ENCODE peak calls at places on chromosome 4, in nine cellular contexts. G is Caco-2; B is T47D; V is NCI-H2081; O is hippocampal formation; U is HFFc6; K is EH; Y is stimulated activated naive B cell treated with anti-CD40 and anti-IgM and Interleukin-4, amounts not matched to agents 10 μg/mL and 1 μg/mL and 100 μg/mL, for 72 hours; W is dermis microvascular lymphatic vessel endothelial cell. X is an unnamed sample.

GRCh38 chr4:125229596-125230058 is 85.1 kb upstream of the FAT4 start:
- DNase-seq in Y (no peak), K (no peak), V (no peak), O (no peak), U (no peak), W (no peak), G (no peak), B (no peak), X (no peak)

GRCh38 chr4:69718376-69719293 is 41.8 kb downstream of the SULT1B1 start:
- DNase-seq in O (no peak), Y (no peak), B (no peak), K (no peak), G (no peak), V (no peak), U (no peak), W (peak; percentile 56), X (no peak)

GRCh38 chr4:4860381-4860802 is 927 bp downstream of the MSX1 start:
- DNase-seq in G (no peak), U (peak; percentile 24), K (no peak), Y (no peak), O (no peak), B (no peak), V (no peak), W (no peak), X (no peak)

GRCh38 chr4:166903408-166903807 is 330.9 kb downstream of the SPOCK3 start:
- DNase-seq in G (no peak), W (no peak), V (no peak), B (no peak), U (no peak), Y (no peak), K (no peak), O (no peak), X (no peak)

GRCh38 chr4:36568575-36568974 is 287.2 kb downstream of the DTHD1 start:
- DNase-seq in W (no peak), B (no peak), K (no peak), G (no peak), V (no peak), Y (no peak), U (no peak), O (no peak), X (no peak)

GRCh38 chr4:89528525-89529133 is 221.0 kb upstream of the GPRIN3 start:
- DNase-seq in B (no peak), U (no peak), K (no peak), W (no peak), G (no peak), V (no peak), Y (no peak), O (no peak), X (no peak)

GRCh38 chr4:139619644-139620043 is 46.0 kb upstream of the MGST2 start:
- DNase-seq in B (peak; percentile 56), U (peak; percentile 41), W (peak; percentile 22), G (no peak), V (no peak), Y (no peak), K (peak; percentile 40), O (no peak), X (no peak)

GRCh38 chr4:23144707-23145106 is 452.0 kb downstream of the GBA3 start:
- DNase-seq in U (no peak), V (no peak), Y (no peak), W (no peak), O (no peak), G (no peak), B (no peak), K (no peak), X (no peak)

GRCh38 chr4:19969492-19969891 is 282.2 kb upstream of the SLIT2 start:
- DNase-seq in O (no peak), V (no peak), W (no peak), B (no peak), K (peak; percentile 19), G (no peak), U (no peak), Y (no peak), X (no peak)

GRCh38 chr4:59086410-59086809 is 1976.2 kb upstream of the IGFBP7 start:
- DNase-seq in B (no peak), Y (no peak), U (no peak), W (no peak), K (no peak), G (no peak), O (no peak), V (no peak), X (no peak)

GRCh38 chr4:182917182-182918043 is at the start of gene DCTD:
- DNase-seq in K (peak; percentile 78), U (peak; percentile 33), V (peak; percentile 40), B (peak; percentile 55), Y (peak; percentile 82), O (peak; percentile 57), G (peak; percentile 76), W (peak; percentile 17), X (peak; percentile 61)

GRCh38 chr4:4761128-4761991 is 98.1 kb upstream of the MSX1 start:
- DNase-seq in V (no peak), G (no peak), W (no peak), Y (no peak), U (no peak), B (no peak), K (no peak), O (peak; percentile 23), X (no peak)

GRCh38 chr4:997375-998071 is 4.3 kb upstream of the SLC26A1 start:
- DNase-seq in Y (no peak), G (no peak), K (peak; percentile 17), B (peak; percentile 68), U (no peak), V (no peak), W (no peak), O (no peak), X (no peak)

GRCh38 chr4:182103614-182104319 is 139.4 kb upstream of the TENM3 start:
- DNase-seq in V (no peak), K (no peak), O (no peak), W (no peak), G (no peak), U (no peak), B (no peak), Y (no peak), X (no peak)

GRCh38 chr4:10733016-10733415 is 48.4 kb upstream of the CLNK start:
- DNase-seq in W (no peak), B (no peak), G (no peak), V (no peak), U (no peak), K (no peak), Y (no peak), O (no peak), X (no peak)

GRCh38 chr4:2938906-2939305 is 24.3 kb downstream of the NOP14 start:
- DNase-seq in G (no peak), O (no peak), U (no peak), B (no peak), W (no peak), V (no peak), Y (no peak), K (no peak), X (no peak)

GRCh38 chr4:89077806-89078205 is 20.8 kb upstream of the FAM13A start:
- DNase-seq in O (no peak), Y (no peak), B (no peak), V (no peak), K (peak; percentile 28), G (no peak), W (no peak), U (no peak), X (no peak)

GRCh38 chr4:2753444-2753843 is 2.7 kb downstream of the TNIP2 start:
- DNase-seq in U (no peak), B (peak; percentile 50), K (no peak), G (no peak), Y (no peak), W (peak; percentile 46), O (no peak), V (no peak), X (no peak)

GRCh38 chr4:127370495-127371069 is 262.2 kb upstream of the INTU start:
- DNase-seq in Y (no peak), G (no peak), B (no peak), O (no peak), K (no peak), V (no peak), W (no peak), U (no peak), X (no peak)

GRCh38 chr4:125225806-125226205 is 88.9 kb upstream of the FAT4 start:
- DNase-seq in G (no peak), W (no peak), V (no peak), U (no peak), K (no peak), O (no peak), Y (no peak), B (no peak), X (no peak)

GRCh38 chr4:83108101-83108861 is 6.2 kb downstream of the PLAC8 start:
- DNase-seq in G (no peak), B (no peak), Y (no peak), U (no peak), W (no peak), O (no peak), V (no peak), K (no peak), X (no peak)

GRCh38 chr4:139711461-139711860 is 45.8 kb downstream of the MGST2 start:
- DNase-seq in W (no peak), O (no peak), G (no peak), B (no peak), K (peak; percentile 58), Y (no peak), U (peak; percentile 28), V (no peak), X (no peak)

GRCh38 chr4:31370866-31371465 is 650.8 kb downstream of the PCDH7 start:
- DNase-seq in W (peak; percentile 11), V (peak; percentile 64), Y (no peak), O (no peak), G (no peak), K (peak; percentile 20), U (peak; percentile 2), B (peak; percentile 66), X (peak; percentile 3)

GRCh38 chr4:147891476-147892115 is 159.7 kb downstream of the ARHGAP10 start:
- DNase-seq in B (no peak), G (no peak), K (no peak), U (no peak), O (no peak), W (no peak), V (no peak), Y (no peak), X (no peak)

GRCh38 chr4:71389149-71389840 is 50.5 kb downstream of the SLC4A4 start:
- DNase-seq in Y (no peak), B (no peak), O (no peak), G (no peak), W (no peak), U (peak; percentile 40), V (no peak), K (peak; percentile 58), X (no peak)

GRCh38 chr4:39732728-39733127 is 34.8 kb downstream of the UBE2K start:
- DNase-seq in O (no peak), B (no peak), K (peak; percentile 87), V (no peak), U (peak; percentile 78), W (no peak), Y (no peak), G (no peak), X (no peak)

GRCh38 chr4:169311643-169312365 is 41.0 kb upstream of the SH3RF1 start:
- DNase-seq in W (peak; percentile 41), U (peak; percentile 38), V (peak; percentile 3), K (peak; percentile 70), O (no peak), G (peak; percentile 50), Y (peak; percentile 16), B (peak; percentile 75), X (no peak)

GRCh38 chr4:89922881-89923280 is 28.2 kb downstream of the MMRN1 start:
- DNase-seq in O (no peak), K (no peak), W (peak; percentile 56), B (no peak), G (no peak), V (no peak), Y (no peak), U (no peak), X (no peak)

GRCh38 chr4:142846105-142846728 is at the start of gene INPP4B:
- DNase-seq in Y (no peak), U (peak; percentile 57), O (peak; percentile 21), V (peak; percentile 34), W (no peak), B (peak; percentile 61), K (peak; percentile 78), G (no peak), X (no peak)

GRCh38 chr4:148961526-148961925 is 519.3 kb upstream of the NR3C2 start:
- DNase-seq in W (no peak), Y (no peak), G (no peak), U (no peak), O (no peak), B (peak; percentile 33), V (no peak), K (no peak), X (no peak)

GRCh38 chr4:89166971-89167475 is 55.7 kb downstream of the TIGD2 start:
- DNase-seq in U (no peak), V (no peak), K (no peak), G (no peak), B (no peak), Y (no peak), W (peak; percentile 69), O (no peak), X (no peak)

X was measured in GM19239.